ENCODE peak calls at places on chromosomes 13 and 19, in eight cellular contexts. M is NCI-H748 treated with DMSO at 0.1 percent for 48 hours; P is NCI-H146; I is occipital lobe; V is bronchial epithelial cell; E is WERI-Rb-1; R is effector CD4-positive, alpha-beta T cell; G is HCT116. Y is an unnamed sample.

GRCh38 chr19:9487016-9487415 is 11.4 kb downstream of the ZNF560 start:
- DNase-seq in M (no peak), P (no peak), I (no peak), V (no peak), E (no peak), R (no peak), G (no peak), Y (no peak)

GRCh38 chr13:113996081-113996911 is 22.4 kb upstream of the C13orf46 start:
- DNase-seq in M (no peak), P (no peak), I (no peak), V (no peak), E (no peak), R (no peak), G (no peak), Y (no peak)

GRCh38 chr13:113083402-113084061 is 22.1 kb upstream of the F7 start:
- DNase-seq in M (no peak), P (no peak), I (peak; percentile 40), V (peak; percentile 36), E (no peak), R (no peak), G (peak; percentile 42), Y (no peak)

GRCh38 chr13:27919934-27920676 is at the start of gene PDX1:
- DNase-seq in M (peak; percentile 92), P (no peak), I (no peak), V (no peak), E (peak; percentile 52), R (no peak), G (no peak), Y (no peak)

GRCh38 chr19:41206926-41207750 is 11.9 kb upstream of the AXL start:
- DNase-seq in M (no peak), P (no peak), I (no peak), V (no peak), E (no peak), R (no peak), G (no peak), Y (no peak)

GRCh38 chr13:102698649-102698980 is 3.8 kb upstream of the METTL21C start:
- DNase-seq in M (no peak), P (no peak), I (no peak), V (no peak), E (no peak), R (no peak), G (no peak), Y (no peak)

GRCh38 chr13:31468114-31468902 is 268.5 kb downstream of the B3GLCT start:
- DNase-seq in M (no peak), P (no peak), I (no peak), V (no peak), E (no peak), R (no peak), G (no peak), Y (no peak)

GRCh38 chr13:30616927-30617314 is 799 bp upstream of the USPL1 start:
- DNase-seq in M (peak; percentile 96), P (peak; percentile 88), I (peak; percentile 64), V (peak; percentile 78), E (peak; percentile 49), R (peak; percentile 33), G (peak; percentile 78), Y (peak; percentile 53)

GRCh38 chr13:69363360-69363759 is 744.3 kb upstream of the ATXN8OS start:
- DNase-seq in M (no peak), P (no peak), I (no peak), V (no peak), E (no peak), R (no peak), G (no peak), Y (no peak)

GRCh38 chr19:4338441-4339350 is at the start of gene STAP2:
- DNase-seq in M (no peak), P (no peak), I (no peak), V (peak; percentile 85), E (peak; percentile 63), R (no peak), G (no peak), Y (no peak)

GRCh38 chr13:27079421-27079958 is 92.1 kb downstream of the USP12 start:
- DNase-seq in M (no peak), P (no peak), I (no peak), V (no peak), E (no peak), R (no peak), G (no peak), Y (no peak)

GRCh38 chr19:40235238-40236025 is 8.9 kb upstream of the CCNP start:
- DNase-seq in M (no peak), P (no peak), I (no peak), V (no peak), E (no peak), R (no peak), G (no peak), Y (no peak)

GRCh38 chr19:43078311-43078710 is 4.2 kb downstream of the PSG2 start:
- DNase-seq in M (no peak), P (no peak), I (no peak), V (peak; percentile 89), E (no peak), R (no peak), G (no peak), Y (no peak)

GRCh38 chr19:50492303-50493052 is 15.8 kb upstream of the GARIN5A start:
- DNase-seq in M (no peak), P (no peak), I (no peak), V (no peak), E (no peak), R (no peak), G (no peak), Y (no peak)

GRCh38 chr19:7145494-7145893 is 76.0 kb downstream of the ZNF557 start:
- DNase-seq in M (no peak), P (no peak), I (no peak), V (no peak), E (no peak), R (no peak), G (no peak), Y (no peak)

GRCh38 chr19:18605546-18606280 is 886 bp downstream of the CRLF1 start:
- DNase-seq in M (no peak), P (no peak), I (no peak), V (no peak), E (no peak), R (no peak), G (no peak), Y (no peak)

GRCh38 chr19:31730270-31730669 is 381.0 kb upstream of the TSHZ3 start:
- DNase-seq in M (no peak), P (no peak), I (no peak), V (no peak), E (no peak), R (no peak), G (no peak), Y (no peak)

GRCh38 chr19:44648536-44649370 is 5.0 kb downstream of the PVR start:
- DNase-seq in M (no peak), P (no peak), I (no peak), V (peak; percentile 79), E (no peak), R (no peak), G (no peak), Y (no peak)

GRCh38 chr19:6020972-6021805 is 43.2 kb upstream of the RANBP3 start:
- DNase-seq in M (peak; percentile 76), P (peak; percentile 93), I (no peak), V (no peak), E (no peak), R (no peak), G (no peak), Y (no peak)

Y was measured in activated T-helper 1 cell treated with anti-CD3 and anti-CD28 coated beads, Interleukin-12 subunit alpha, Interleukin-12 subunit beta, Interleukin-2, Interleukin-4 antibody, amounts not matched to agents 30 ng/mL and 10 ng/mL and 1 ng/mL, durations not matched to agents 14 hours and 24 hours and 36 hours.